ENCODE peak calls at places on chromosome 6, in nine cellular contexts. A is upper lobe of right lung; M is brain microvascular endothelial cell; J is AG09319; H is AG04450; W is heart right ventricle; D is WTC11; P is CD4-positive, alpha-beta T cell; V is HL-60. O is an unnamed sample.
A peak's percentile ranks its signal among the peaks of the same experiment; 100 is the strongest.

GRCh38 chr6:107806675-107807074 is 17.4 kb downstream of the SCML4 start:
- DNase-seq in P (no peak), D (no peak), A (no peak), V (no peak), J (no peak), H (no peak), W (no peak), M (no peak), O (no peak)

GRCh38 chr6:68895929-68896328 is 260.8 kb downstream of the ADGRB3 start:
- DNase-seq in M (no peak), W (no peak), J (no peak), V (no peak), A (no peak), D (no peak), H (no peak), P (no peak), O (no peak)

GRCh38 chr6:43636312-43636667 is 650 bp downstream of the MAD2L1BP start:
- DNase-seq in V (no peak), D (no peak), A (no peak), W (no peak), J (no peak), M (peak; percentile 14), P (no peak), H (no peak), O (no peak)

GRCh38 chr6:121522265-121522664 is 86.8 kb downstream of the GJA1 start:
- DNase-seq in J (peak; percentile 46), M (peak; percentile 98), H (peak; percentile 86), W (no peak), P (no peak), A (no peak), V (no peak), D (no peak), O (peak; percentile 22)

GRCh38 chr6:3913077-3913957 is 64.1 kb downstream of the FAM50B start:
- DNase-seq in M (peak; percentile 97), J (peak; percentile 89), P (no peak), V (no peak), W (no peak), A (no peak), D (no peak), H (peak; percentile 96), O (peak; percentile 50)

GRCh38 chr6:144286503-144287393 is 1.6 kb downstream of the UTRN start:
- DNase-seq in D (peak; percentile 85), J (peak; percentile 67), M (peak; percentile 89), W (peak; percentile 76), P (no peak), A (peak; percentile 87), V (peak; percentile 5), H (peak; percentile 83), O (peak; percentile 90)

GRCh38 chr6:150915868-150916267 is 50.4 kb downstream of the MTHFD1L start:
- DNase-seq in A (no peak), P (no peak), J (no peak), W (no peak), V (no peak), H (no peak), D (no peak), M (no peak), O (no peak)

GRCh38 chr6:128655978-128656498 is 135.6 kb upstream of the PTPRK start:
- DNase-seq in W (no peak), M (peak; percentile 95), H (peak; percentile 33), D (no peak), J (peak; percentile 27), A (no peak), V (no peak), P (no peak), O (no peak)

GRCh38 chr6:63395388-63395787 is 75.6 kb upstream of the LGSN start:
- DNase-seq in V (no peak), J (no peak), M (no peak), A (no peak), H (no peak), P (no peak), W (no peak), D (no peak), O (no peak)

GRCh38 chr6:73798592-73798991 is 102.6 kb downstream of the CD109 start:
- DNase-seq in W (no peak), A (no peak), H (peak; percentile 93), D (peak; percentile 13), P (no peak), J (peak; percentile 87), V (no peak), M (peak; percentile 93), O (no peak)

DNA sequence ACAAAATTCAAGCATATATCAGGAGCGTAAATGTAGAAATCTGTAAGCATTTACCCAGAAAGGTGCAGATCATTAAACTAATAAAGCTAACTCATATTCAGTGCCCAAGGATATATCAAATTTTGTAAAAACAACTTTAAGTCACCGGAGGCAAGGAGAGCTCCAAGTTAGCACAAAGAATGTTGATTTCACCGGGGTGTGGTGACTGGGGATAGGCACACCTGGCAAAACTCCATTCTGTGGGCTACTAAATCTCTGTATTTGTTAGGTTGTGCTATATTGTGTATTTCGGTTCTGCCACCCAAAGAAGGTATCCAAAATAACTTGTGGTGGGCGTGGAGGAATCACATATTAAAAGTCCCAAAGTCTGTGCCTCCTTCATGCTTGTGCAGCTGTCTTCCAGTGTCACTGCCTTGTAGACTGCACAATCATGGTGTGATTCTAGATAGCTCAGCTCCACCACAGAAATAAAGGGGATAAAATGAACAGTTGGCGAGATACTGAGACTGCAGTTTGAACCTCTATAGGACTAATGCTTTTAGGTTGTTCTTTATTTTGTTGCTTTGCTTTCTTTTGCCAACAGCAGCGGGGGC is 111.6 kb downstream of the GMDS start:
- DNase-seq in D (no peak), M (no peak), W (no peak), J (no peak), V (no peak), P (no peak), A (no peak), H (no peak), O (no peak)
- TF ChIP-seq CTCF in D (no peak), M (no peak), W (no peak), J (no peak), V (no peak), P (no peak), A (no peak), H (no peak), O (no peak)

DNA sequence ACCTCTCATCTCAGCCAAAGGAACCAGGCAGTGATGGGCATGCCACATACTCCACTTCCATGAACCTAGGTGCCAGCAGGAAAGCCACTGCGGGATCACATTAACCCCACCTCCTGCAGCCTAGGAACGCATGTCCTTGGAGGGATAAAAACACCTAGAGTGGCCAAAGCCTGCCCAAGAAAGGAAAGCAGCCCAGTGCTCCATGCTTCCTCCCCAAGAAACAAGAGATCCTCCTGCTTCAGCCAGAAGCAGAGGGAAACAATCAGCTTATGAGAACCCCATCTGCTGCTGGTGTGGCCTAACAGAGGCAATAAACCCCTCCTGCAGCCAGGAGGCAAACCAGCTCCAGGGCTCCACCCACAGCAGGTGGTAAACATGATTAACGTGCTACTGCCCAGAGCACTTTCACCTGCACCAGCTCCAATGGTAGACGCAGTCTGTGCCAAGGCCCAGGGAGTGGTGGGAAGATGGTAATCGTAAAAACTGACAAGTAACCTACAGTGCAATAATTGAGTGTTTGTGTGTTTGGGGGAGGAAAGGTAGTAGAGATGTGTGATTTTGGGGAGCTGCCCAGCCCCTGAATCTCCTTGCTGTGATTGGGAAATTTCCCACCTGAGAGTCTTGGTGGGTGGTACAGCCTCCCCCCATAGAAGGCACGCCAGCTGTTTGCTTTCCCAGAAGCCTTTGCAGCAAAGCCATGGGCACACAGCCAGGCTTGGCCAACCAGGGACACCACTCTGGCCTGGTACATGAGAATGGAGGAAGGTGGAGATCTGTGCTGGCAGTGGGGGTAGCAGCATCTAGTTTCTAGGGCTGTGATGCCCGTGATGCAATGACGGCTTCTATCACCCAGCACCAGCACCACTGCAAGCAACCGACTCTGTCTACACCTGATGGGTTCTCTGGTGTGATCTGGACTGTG is 50.6 kb upstream of the TBC1D7 start:
- DNase-seq in V (no peak), D (peak; percentile 38), A (no peak), P (no peak), H (no peak), J (no peak), W (no peak), M (no peak), O (no peak)
- TF ChIP-seq CTCF in V (no peak), D (no peak), A (no peak), P (no peak), H (no peak), J (no peak), W (no peak), M (no peak), O (no peak)

GRCh38 chr6:157669747-157670216 is 153.3 kb upstream of the SNX9 start:
- DNase-seq in A (peak; percentile 80), V (no peak), H (peak; percentile 37), P (no peak), J (peak; percentile 61), D (peak; percentile 69), W (peak; percentile 87), M (peak; percentile 61), O (peak; percentile 88)
- TF ChIP-seq CTCF in A (peak; percentile 25), V (no peak), H (peak; percentile 42), P (no peak), J (peak; percentile 34), D (no peak), W (peak; percentile 16), M (peak; percentile 40), O (peak; percentile 30)

GRCh38 chr6:161101517-161101916 is 109.9 kb downstream of the MAP3K4 start:
- DNase-seq in P (no peak), H (no peak), W (no peak), A (no peak), V (no peak), D (peak; percentile 25), J (no peak), M (no peak), O (no peak)
- TF ChIP-seq CTCF in P (no peak), H (peak; percentile 39), W (no peak), A (peak; percentile 14), V (no peak), D (no peak), J (peak; percentile 25), M (peak; percentile 55), O (no peak)